ENCODE peak calls at places on chromosome 4, in five cellular contexts. J is GM06990; I is WTC11; R is activated naive CD8-positive, alpha-beta T cell treated with anti-CD3 and anti-CD28 coated beads, Interleukin-2, amount 50 U/mL, for 24 hours; P is K562. S is an unnamed sample.

GRCh38 chr4:173243917-173244658 is 75.5 kb downstream of the GALNT7 start:
- DNase-seq in P (no peak), R (no peak), I (no peak), J (no peak), S (no peak)

GRCh38 chr4:138230048-138230447 is 12.1 kb downstream of the SLC7A11 start:
- DNase-seq in P (no peak), R (no peak), I (no peak), J (no peak), S (no peak)

GRCh38 chr4:5712931-5713330 is 1.9 kb downstream of the EVC start:
- DNase-seq in J (no peak), R (no peak), I (no peak), P (no peak), S (no peak)

GRCh38 chr4:25180524-25181131 is 20.4 kb upstream of the SEPSECS start:
- DNase-seq in J (no peak), P (peak), I (peak), R (peak), S (peak)

GRCh38 chr4:123230061-123230460 is 166.5 kb upstream of the SPRY1 start:
- DNase-seq in J (no peak), P (no peak), I (no peak), R (no peak), S (no peak)

GRCh38 chr4:108165601-108166000 is 3.1 kb downstream of the LEF1 start:
- DNase-seq in I (no peak), J (no peak), P (no peak), R (no peak), S (no peak)

GRCh38 chr4:150582881-150583286 is 933 bp downstream of the MAB21L2 start:
- DNase-seq in R (no peak), J (no peak), P (no peak), I (peak), S (peak)

GRCh38 chr4:114509340-114509739 is 89.3 kb upstream of the UGT8 start:
- DNase-seq in I (no peak), J (no peak), R (no peak), P (no peak), S (no peak)

GRCh38 chr4:116180056-116180690 is 905.2 kb downstream of the TRAM1L1 start:
- DNase-seq in I (no peak), R (no peak), J (no peak), P (no peak), S (peak)

GRCh38 chr4:100428051-100428450 is 89.8 kb downstream of the EMCN start:
- DNase-seq in P (no peak), I (no peak), J (no peak), R (no peak), S (no peak)

GRCh38 chr4:54228563-54229501 is at the start of gene PDGFRA:
- DNase-seq in J (no peak), R (no peak), P (no peak), I (peak), S (peak)

GRCh38 chr4:3572363-3572762 is 40.1 kb upstream of the LRPAP1 start:
- DNase-seq in I (peak), R (no peak), P (no peak), J (no peak), S (peak)

GRCh38 chr4:93312299-93312698 is 516.3 kb upstream of the ATOH1 start:
- DNase-seq in J (no peak), P (no peak), I (no peak), R (no peak), S (no peak)

GRCh38 chr4:83219344-83219990 is 65.1 kb downstream of the COQ2 start:
- DNase-seq in J (peak), P (no peak), I (no peak), R (peak), S (no peak)

S was measured in GM23338.